ENCODE peak calls at places on chromosome 20, in four cellular contexts. I is SJSA1, J is AG09309, M is fibroblast of lung. B is an unnamed sample.

GRCh38 chr20:33740189-33740588 is 8.4 kb downstream of the ZNF341 start:
- DNase-seq in I (no peak), J (no peak), M (no peak), B (no peak)

GRCh38 chr20:39874049-39874893 is 814.8 kb downstream of the MAFB start:
- DNase-seq in I (peak), J (no peak), M (peak), B (peak)

GRCh38 chr20:52060794-52061714 is 130.5 kb downstream of the ZFP64 start:
- DNase-seq in I (peak), J (no peak), M (peak), B (peak)

GRCh38 chr20:37945034-37945660 is 42.2 kb downstream of the VSTM2L start:
- DNase-seq in I (no peak), J (no peak), M (no peak), B (no peak)

GRCh38 chr20:57904706-57905105 is 194.9 kb upstream of the PMEPA1 start:
- DNase-seq in I (no peak), J (no peak), M (no peak), B (no peak)

GRCh38 chr20:39853664-39854063 is 835.4 kb downstream of the MAFB start:
- DNase-seq in I (no peak), J (no peak), M (peak), B (peak)

GRCh38 chr20:4563534-4563933 is 158.2 kb upstream of the PRND start:
- DNase-seq in I (no peak), J (no peak), M (peak), B (peak)

GRCh38 chr20:52461602-52462001 is 270.0 kb upstream of the ZFP64 start:
- DNase-seq in I (no peak), J (no peak), M (no peak), B (no peak)

GRCh38 chr20:35901678-35902544 is 52.4 kb downstream of the SCAND1 start:
- DNase-seq in I (peak), J (peak), M (peak), B (peak)

GRCh38 chr20:1462001-1462400 is 4.6 kb downstream of the NSFL1C start:
- DNase-seq in I (no peak), J (no peak), M (no peak), B (no peak)

GRCh38 chr20:44115762-44116644 is 71.0 kb downstream of the JPH2 start:
- DNase-seq in I (no peak), J (no peak), M (no peak), B (no peak)

GRCh38 chr20:7702141-7702540 is 238.1 kb downstream of the HAO1 start:
- DNase-seq in I (no peak), J (no peak), M (peak), B (no peak)

B was measured in brain microvascular endothelial cell.